ENCODE peak calls at places on chromosomes 5 and 9, in nine cellular contexts. W is fibroblast of lung; Q is CD8-positive, alpha-beta T cell; C is PC-9; T is tibial nerve; M is breast epithelium; O is heart left ventricle; J is aorta; G is A549. B is an unnamed sample. For H3K4me1, the result is how much of the 10 kb centered on the place peaks cover.

GRCh38 chr5:83509535-83509934 is 38.0 kb downstream of the VCAN start:
- DNase-seq in W (peak), M (no peak), Q (no peak), G (no peak), T (no peak), C (peak), O (peak), J (no peak), B (no peak)

GRCh38 chr9:123174887-123175518 is 93.4 kb downstream of the STRBP start:
- DNase-seq in Q (no peak), M (no peak), J (no peak), W (no peak), G (no peak), C (no peak), O (no peak), T (no peak), B (no peak)

GRCh38 chr5:157544623-157544989 is 31.0 kb downstream of the ADAM19 start:
- DNase-seq in T (no peak), C (no peak), M (no peak), W (no peak), J (no peak), Q (no peak), G (no peak), O (no peak), B (no peak)

GRCh38 chr9:37565661-37566618 is 10.2 kb downstream of the FBXO10 start:
- DNase-seq in M (no peak), Q (no peak), W (no peak), O (no peak), G (no peak), T (no peak), C (no peak), J (no peak), B (no peak)

GRCh38 chr9:26321935-26322334 is 570.7 kb downstream of the CAAP1 start:
- DNase-seq in M (no peak), C (no peak), G (no peak), W (no peak), O (no peak), T (no peak), J (no peak), Q (no peak), B (no peak)

GRCh38 chr5:168939887-168940534 is 360.8 kb upstream of the PANK3 start:
- DNase-seq in O (no peak), W (no peak), Q (no peak), M (no peak), J (no peak), G (no peak), T (no peak), C (no peak), B (no peak)

GRCh38 chr9:87280421-87280820 is 217.2 kb upstream of the DAPK1 start:
- DNase-seq in C (no peak), M (no peak), G (no peak), Q (no peak), T (no peak), J (no peak), W (peak), O (no peak), B (no peak)

GRCh38 chr5:146698651-146699050 is 179.9 kb downstream of the PPP2R2B start:
- DNase-seq in C (no peak), W (no peak), T (no peak), O (no peak), G (no peak), M (no peak), Q (no peak), J (no peak), B (no peak)

GRCh38 chr9:79501546-79501945 is 70.2 kb upstream of the TLE4 start:
- DNase-seq in W (no peak), C (no peak), O (no peak), T (no peak), J (no peak), Q (no peak), M (no peak), G (no peak), B (no peak)

GRCh38 chr9:69171049-69171448 is 3.0 kb upstream of the TJP2 start:
- DNase-seq in G (no peak), W (peak), C (peak), O (peak), J (no peak), M (no peak), T (no peak), Q (no peak), B (peak)

GRCh38 chr9:128494108-128494742 is 10.3 kb upstream of the GLE1 start:
- DNase-seq in J (peak), M (peak), O (peak), Q (peak), G (no peak), C (no peak), W (no peak), T (peak), B (peak)

GRCh38 chr5:135159626-135160025 is 125.6 kb upstream of the PITX1 start:
- DNase-seq in Q (no peak), M (no peak), W (no peak), O (no peak), C (no peak), G (no peak), T (no peak), J (no peak), B (no peak)

GRCh38 chr9:120348951-120349429 is 231.0 kb downstream of the CDK5RAP2 start:
- DNase-seq in T (no peak), M (no peak), C (peak), W (peak), Q (no peak), O (peak), G (peak), J (no peak), B (no peak)

GRCh38 chr5:140133514-140134167 is 7.9 kb downstream of the IGIP start:
- DNase-seq in J (no peak), O (no peak), M (no peak), C (no peak), G (no peak), Q (no peak), T (no peak), W (no peak), B (no peak)

GRCh38 chr5:121949885-121950284 is 11.9 kb upstream of the SRFBP1 start:
- DNase-seq in O (peak), T (peak), Q (no peak), W (peak), J (no peak), M (no peak), C (peak), G (peak), B (no peak)

GRCh38 chr5:158484246-158484645 is 615.5 kb downstream of the EBF1 start:
- DNase-seq in M (no peak), Q (no peak), G (no peak), O (no peak), C (no peak), J (no peak), T (no peak), W (no peak), B (no peak)

GRCh38 chr5:10424124-10424731 is 17.5 kb upstream of the ROPN1L start:
- DNase-seq in G (peak), M (no peak), T (no peak), O (peak), J (no peak), C (no peak), Q (no peak), W (peak), B (no peak)

GRCh38 chr9:7186175-7186574 is 428.4 kb downstream of the KDM4C start:
- DNase-seq in O (no peak), T (no peak), J (no peak), M (no peak), W (no peak), C (no peak), G (no peak), Q (no peak), B (no peak)

GRCh38 chr9:98185611-98186171 is 6.7 kb downstream of the CORO2A start:
- DNase-seq in M (no peak), T (no peak), J (no peak), Q (no peak), G (no peak), C (no peak), O (no peak), W (no peak), B (no peak)

GRCh38 chr9:70112981-70113380 is 69.3 kb downstream of the MAMDC2 start:
- DNase-seq in W (no peak), J (no peak), O (no peak), G (no peak), Q (no peak), C (no peak), M (no peak), T (no peak), B (no peak)

GRCh38 chr5:179271821-179272325 is 73.4 kb downstream of the ADAMTS2 start:
- DNase-seq in Q (no peak), M (peak), C (no peak), J (peak), G (no peak), O (no peak), T (no peak), W (no peak), B (peak)

GRCh38 chr5:42854795-42855194 is 43.1 kb upstream of the SELENOP start:
- DNase-seq in Q (no peak), O (no peak), G (no peak), T (no peak), M (no peak), C (no peak), W (no peak), J (no peak), B (no peak)

GRCh38 chr9:96178153-96178552 is 123.8 kb downstream of the HSD17B3 start:
- DNase-seq in C (no peak), W (no peak), M (no peak), G (no peak), T (no peak), Q (no peak), J (peak), O (no peak), B (no peak)
- H3K4me1 ChIP-seq in C (under half), W (under half), M (under half), G (under half), T (under half), Q (under half), J (under half), O (under half), B (under half)

GRCh38 chr9:136686794-136687711 is at the start of gene AGPAT2:
- DNase-seq in M (peak), C (peak), Q (peak), O (peak), T (peak), W (peak), G (peak), J (peak), B (peak)
- H3K27ac ChIP-seq in M (peak), C (peak), Q (no peak), O (peak), T (peak), W (no peak), G (peak), J (no peak), B (peak)

GRCh38 chr5:132776077-132776931 is 735 bp downstream of the SEPTIN8 start:
- DNase-seq in Q (no peak), J (no peak), G (peak), T (no peak), W (peak), O (peak), M (no peak), C (no peak), B (no peak)

GRCh38 chr5:132774896-132775295 is 2.1 kb downstream of the SEPTIN8 start:
- DNase-seq in M (no peak), T (no peak), Q (no peak), W (no peak), J (peak), G (no peak), O (no peak), C (no peak), B (no peak)

GRCh38 chr5:132774406-132774805 is 2.6 kb downstream of the SEPTIN8 start:
- DNase-seq in O (no peak), T (no peak), Q (no peak), C (no peak), M (no peak), J (no peak), W (no peak), G (no peak), B (no peak)

GRCh38 chr5:132776932-132777208 is 169 bp downstream of the SEPTIN8 start:
- DNase-seq in G (no peak), J (no peak), W (no peak), T (no peak), O (no peak), C (no peak), M (no peak), Q (no peak), B (no peak)

DNA sequence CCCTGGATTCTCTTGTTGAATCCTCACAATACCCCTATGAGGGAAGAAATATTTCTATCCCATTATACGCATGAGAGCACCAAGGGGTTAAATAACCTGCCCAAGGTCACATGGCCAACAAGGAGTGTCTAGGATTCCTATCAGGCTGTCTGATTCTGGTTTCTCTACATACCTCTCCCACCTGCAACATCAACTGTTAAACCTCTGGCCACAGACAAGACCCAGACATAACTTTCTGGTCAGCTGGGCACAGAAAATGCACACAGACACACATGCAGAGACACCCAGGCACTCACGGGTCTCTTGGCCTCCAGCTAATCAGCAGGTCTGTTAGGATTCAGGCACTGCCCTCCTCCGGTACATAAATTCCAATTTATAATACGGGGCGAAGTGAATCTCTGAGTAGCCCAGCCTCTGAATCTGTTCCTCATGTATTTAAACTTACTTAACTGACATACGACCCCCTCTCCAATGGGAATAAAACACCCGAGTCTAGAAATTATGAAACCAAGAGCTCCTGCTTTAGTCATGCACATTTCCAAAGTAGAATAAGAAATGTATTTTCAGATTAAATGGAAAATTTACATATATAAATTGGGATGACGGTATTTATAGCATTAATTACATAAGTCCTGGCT is 1.5 kb downstream of the SEPTIN8 start:
- DNase-seq in Q (no peak), G (no peak), O (no peak), J (no peak), C (peak), T (no peak), W (peak), M (no peak), B (no peak)
- H3K4me3 ChIP-seq in Q (no peak), G (peak), O (peak), J (peak), C (peak), T (peak), W (peak), M (peak), B (peak)

DNA sequence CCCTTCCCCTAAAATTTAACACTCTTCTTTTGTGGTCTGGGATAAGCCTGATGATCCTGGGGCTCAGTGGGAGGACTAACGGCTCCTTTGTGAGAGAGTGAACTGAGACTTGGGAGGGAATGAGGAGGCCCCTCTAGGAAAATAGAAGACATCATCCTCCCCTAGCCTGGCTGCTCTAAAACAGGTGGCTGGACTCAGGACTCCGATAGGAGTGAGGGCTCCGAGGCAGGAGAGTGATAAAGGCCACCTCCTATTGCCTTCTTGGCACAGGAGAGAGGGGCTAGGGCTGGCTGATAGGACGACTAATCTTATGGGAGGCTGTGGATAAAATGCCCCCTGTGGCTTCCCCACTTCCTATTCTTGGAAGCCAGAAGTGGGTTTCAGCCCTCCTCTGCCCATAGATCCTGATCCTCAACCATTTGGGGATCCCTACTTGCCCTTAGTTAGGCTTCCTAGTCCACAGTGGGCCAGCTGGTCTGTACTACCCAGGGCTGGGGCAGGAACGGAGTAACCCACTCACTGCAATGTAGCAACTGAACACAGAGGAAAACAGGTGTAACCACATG is 1.4 kb downstream of the AQP3 start:
- DNase-seq in J (no peak), T (no peak), M (no peak), Q (no peak), O (no peak), W (no peak), G (no peak), C (no peak), B (no peak)
- H3K4me1 ChIP-seq in J (under half), T (under half), M (under half), Q (under half), O (under half), W (under half), G (under half), C (half or more), B (under half)

DNA sequence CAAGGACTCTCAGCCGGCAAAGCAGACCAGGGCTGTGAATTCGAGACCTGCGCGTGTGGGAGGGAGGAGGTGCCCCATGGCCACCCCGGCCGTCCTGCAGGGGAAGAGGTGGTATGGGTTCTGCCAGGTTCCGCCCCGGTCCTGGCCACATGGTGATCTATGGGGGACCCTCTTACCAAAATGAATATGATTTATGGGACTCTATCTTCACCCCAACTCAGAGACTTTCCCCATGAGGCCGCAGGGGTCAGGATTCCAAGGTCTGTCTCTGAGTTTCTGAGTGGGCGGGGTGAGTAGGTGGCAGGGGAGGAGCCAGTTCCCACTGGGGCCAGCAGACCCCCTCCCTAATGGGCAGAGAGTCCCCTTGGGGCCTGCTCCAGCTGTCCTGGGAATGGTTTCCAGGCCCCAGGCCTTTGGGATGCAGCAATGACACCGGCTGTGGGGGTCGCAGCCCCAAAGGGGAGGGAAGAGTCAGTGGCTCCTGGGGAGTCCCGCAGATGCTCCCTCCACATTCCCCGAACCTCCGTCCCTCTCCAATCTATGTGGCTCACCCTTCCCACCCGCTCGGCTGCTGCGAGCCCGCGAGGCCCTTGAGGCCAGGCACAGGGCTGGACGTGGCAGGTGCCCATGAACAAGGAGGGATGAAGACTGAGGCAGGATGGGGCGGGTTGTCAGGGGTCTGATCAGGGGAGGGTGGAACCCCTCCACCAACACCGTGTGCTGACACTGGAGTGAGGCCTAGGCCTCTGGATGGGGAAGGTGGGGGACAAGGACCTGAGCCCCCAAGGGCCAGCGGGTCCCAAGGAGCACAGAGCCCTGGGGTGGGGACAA is 20.1 kb upstream of the NOTCH1 start:
- DNase-seq in W (no peak), T (no peak), G (no peak), M (no peak), O (no peak), J (no peak), C (no peak), Q (no peak), B (no peak)
- H3K27ac ChIP-seq in W (peak), T (peak), G (no peak), M (peak), O (peak), J (no peak), C (no peak), Q (no peak), B (peak)

DNA sequence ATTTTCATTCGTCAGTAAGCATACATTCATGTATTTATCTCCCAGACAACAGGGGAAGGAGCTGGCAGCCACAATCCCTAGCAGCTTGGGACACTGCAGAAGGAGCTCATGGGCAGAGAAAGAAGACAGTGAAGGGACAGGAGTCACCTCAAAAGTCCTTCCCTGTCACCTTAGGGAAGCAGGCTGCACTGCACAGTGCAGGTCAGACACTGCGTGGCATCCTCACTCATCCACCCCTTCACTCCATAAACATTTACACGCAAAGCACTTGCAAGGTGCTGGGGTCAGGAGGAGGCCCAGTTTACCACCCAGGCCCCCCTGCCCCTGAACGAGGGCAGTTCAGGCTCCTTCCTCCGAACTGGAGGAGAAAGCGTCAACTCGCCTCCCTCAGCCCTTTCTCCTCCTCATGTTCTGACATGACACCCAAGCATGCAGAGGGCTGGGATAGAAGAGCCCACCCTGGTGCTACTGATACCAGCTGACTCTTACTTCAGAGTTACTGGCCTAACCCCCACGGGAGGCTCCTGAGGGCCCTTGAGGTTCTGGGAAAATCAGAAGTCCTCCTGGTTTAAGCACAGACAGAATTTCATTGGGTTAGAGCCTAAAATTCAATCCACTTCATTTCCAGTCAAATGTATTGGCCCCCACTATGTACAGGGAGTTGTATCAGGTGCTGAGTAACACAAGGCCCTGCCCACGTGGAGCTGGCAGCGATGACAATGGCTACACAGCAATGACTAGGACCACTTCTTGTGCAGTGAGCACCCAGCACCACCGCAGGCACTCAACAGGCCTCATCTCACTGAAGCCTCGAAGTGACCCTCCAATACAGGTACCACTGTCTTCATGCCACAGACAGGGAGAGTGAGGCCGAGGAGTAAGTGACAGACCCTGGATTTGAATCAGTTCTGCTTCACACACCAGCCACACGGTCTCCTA is 70.4 kb downstream of the RAPGEF1 start:
- DNase-seq in G (no peak), J (no peak), Q (peak), O (no peak), T (no peak), W (no peak), M (no peak), C (no peak), B (no peak)
- H3K4me3 ChIP-seq in G (no peak), J (no peak), Q (peak), O (no peak), T (no peak), W (no peak), M (no peak), C (no peak), B (no peak)

DNA sequence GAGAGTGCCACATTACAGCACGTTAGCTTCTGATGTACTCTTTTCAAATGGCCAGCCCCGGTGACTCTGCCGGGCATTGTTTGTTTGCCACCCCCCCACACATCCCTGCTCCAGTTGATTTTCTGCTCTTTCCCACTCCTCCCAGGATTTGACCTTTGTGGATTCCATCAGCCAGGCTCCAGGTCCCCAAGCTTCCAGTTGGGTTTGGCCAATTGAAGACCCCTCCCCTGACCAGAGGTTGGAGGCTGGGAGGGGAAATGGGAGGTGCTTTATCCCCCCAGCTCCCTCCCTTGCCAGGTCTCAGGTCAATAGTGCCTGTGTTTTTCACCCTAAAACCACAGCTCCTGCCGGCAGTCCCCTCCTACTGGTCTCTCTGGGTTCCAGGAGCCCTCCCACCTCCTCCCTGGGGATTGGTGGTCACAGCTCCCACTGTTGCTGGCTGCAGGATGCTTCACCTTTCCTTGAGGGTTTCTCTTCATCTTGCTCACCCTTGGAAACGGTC is 34.9 kb downstream of the IRF1 start:
- DNase-seq in O (no peak), W (no peak), C (no peak), Q (no peak), J (no peak), G (no peak), T (no peak), M (no peak), B (peak)
- H3K4me1 ChIP-seq in O (half or more), W (under half), C (under half), Q (half or more), J (under half), G (under half), T (half or more), M (under half), B (under half)